ENCODE peak calls at places on chromosomes 7 and 10, in six cellular contexts. J, G, Z, N, R and U are unnamed samples.

GRCh38 chr10:113326160-113327111 is 226.4 kb upstream of the HABP2 start:
- DNase-seq in J (peak; percentile 70), N (peak; percentile 66), Z (no peak), G (no peak), R (peak; percentile 34), U (peak; percentile 5)

GRCh38 chr10:6409982-6410694 is 169.9 kb downstream of the PRKCQ start:
- DNase-seq in N (no peak), J (no peak), Z (no peak), R (no peak), G (no peak), U (no peak)

GRCh38 chr7:149666360-149666905 is 107.0 kb downstream of the ZNF467 start:
- DNase-seq in Z (no peak), R (no peak), G (no peak), N (no peak), J (no peak), U (no peak)

GRCh38 chr7:115338016-115338415 is 416.1 kb downstream of the MDFIC start:
- DNase-seq in G (no peak), J (no peak), Z (no peak), N (no peak), R (no peak), U (no peak)

GRCh38 chr10:108465871-108466641 is 1301.5 kb upstream of the SORCS1 start:
- DNase-seq in N (no peak), J (peak; percentile 65), G (peak; percentile 20), R (no peak), Z (peak; percentile 71), U (no peak)

GRCh38 chr10:45432700-45433472 is 58.9 kb downstream of the ALOX5 start:
- DNase-seq in J (no peak), R (no peak), G (no peak), Z (no peak), N (no peak), U (no peak)

GRCh38 chr10:83991986-83992753 is 147.1 kb upstream of the GHITM start:
- DNase-seq in Z (no peak), N (no peak), R (no peak), J (peak; percentile 78), G (peak; percentile 62), U (no peak)

GRCh38 chr7:47253650-47254080 is 328.2 kb downstream of the TNS3 start:
- DNase-seq in G (peak; percentile 26), R (no peak), Z (no peak), N (peak; percentile 31), J (peak; percentile 50), U (no peak)

GRCh38 chr7:22863156-22863899 is 40.7 kb upstream of the TOMM7 start:
- DNase-seq in R (no peak), J (no peak), N (no peak), G (no peak), Z (no peak), U (no peak)

GRCh38 chr7:28547115-28547514 is 134.8 kb downstream of the CREB5 start:
- DNase-seq in Z (no peak), G (no peak), N (no peak), J (no peak), R (no peak), U (no peak)

GRCh38 chr10:124129471-124129870 is 36.1 kb upstream of the CHST15 start:
- DNase-seq in G (no peak), J (no peak), N (no peak), R (no peak), Z (no peak), U (no peak)

GRCh38 chr7:130273081-130273699 is 6.5 kb downstream of the CPA2 start:
- DNase-seq in Z (no peak), R (no peak), J (peak; percentile 95), N (peak; percentile 31), G (peak; percentile 91), U (no peak)

GRCh38 chr7:25124485-25125136 is 449 bp downstream of the CYCS start:
- DNase-seq in G (peak; percentile 14), R (no peak), N (no peak), Z (no peak), J (peak; percentile 11), U (no peak)

GRCh38 chr7:898855-899681 is 22.7 kb downstream of the GET4 start:
- DNase-seq in Z (no peak), N (no peak), J (peak; percentile 31), R (no peak), G (no peak), U (no peak)

GRCh38 chr10:14330390-14331071 is at the start of gene FRMD4A:
- DNase-seq in G (peak; percentile 5), J (no peak), R (no peak), Z (no peak), N (no peak), U (no peak)

GRCh38 chr10:60816624-60817023 is 38.3 kb downstream of the CDK1 start:
- DNase-seq in N (no peak), J (peak; percentile 81), Z (peak; percentile 32), R (peak; percentile 87), G (peak; percentile 82), U (peak; percentile 51)

GRCh38 chr7:112422842-112423496 is 27.3 kb upstream of the IFRD1 start:
- DNase-seq in N (peak; percentile 77), J (peak; percentile 65), Z (peak; percentile 90), G (peak; percentile 12), R (peak; percentile 91), U (peak; percentile 4)

GRCh38 chr7:80779456-80779855 is 139.4 kb downstream of the SEMA3C start:
- DNase-seq in G (no peak), J (no peak), N (no peak), R (no peak), Z (no peak), U (no peak)

GRCh38 chr10:101047961-101048892 is 13.6 kb upstream of the KAZALD1 start:
- DNase-seq in G (no peak), Z (no peak), R (no peak), N (no peak), J (peak; percentile 57), U (no peak)

GRCh38 chr10:55470840-55471239 is 669.8 kb upstream of the PCDH15 start:
- DNase-seq in R (no peak), N (no peak), J (no peak), G (no peak), Z (no peak), U (no peak)

GRCh38 chr7:20141666-20142065 is 75.5 kb downstream of the MACC1 start:
- DNase-seq in J (no peak), Z (no peak), G (no peak), N (no peak), R (peak; percentile 62), U (no peak)

GRCh38 chr7:123637203-123637602 is 18.5 kb upstream of the LMOD2 start:
- DNase-seq in N (no peak), Z (no peak), R (no peak), G (peak; percentile 42), J (no peak), U (no peak)

GRCh38 chr10:78543749-78544446 is 510.2 kb downstream of the RPS24 start:
- DNase-seq in N (no peak), Z (peak; percentile 41), R (peak; percentile 97), J (peak; percentile 38), G (peak; percentile 66), U (no peak)

GRCh38 chr10:121552746-121553145 is 45.5 kb downstream of the FGFR2 start:
- DNase-seq in R (no peak), N (no peak), Z (no peak), J (no peak), G (no peak), U (no peak)

GRCh38 chr7:134691820-134692705 is 45.4 kb downstream of the BPGM start:
- DNase-seq in G (no peak), J (no peak), Z (no peak), R (peak; percentile 72), N (no peak), U (no peak)

GRCh38 chr7:90594791-90595317 is 1.3 kb upstream of the CDK14 start:
- DNase-seq in J (peak; percentile 54), R (peak; percentile 81), N (peak; percentile 37), G (no peak), Z (no peak), U (no peak)

GRCh38 chr10:133131754-133132710 is 28.0 kb upstream of the KNDC1 start:
- DNase-seq in J (no peak), N (no peak), Z (peak; percentile 20), G (no peak), R (no peak), U (no peak)

GRCh38 chr10:30029890-30030261 is 29.5 kb downstream of the JCAD start:
- DNase-seq in J (no peak), R (no peak), G (no peak), N (no peak), Z (no peak), U (no peak)

GRCh38 chr7:42224391-42225003 is 12.5 kb downstream of the GLI3 start:
- DNase-seq in Z (no peak), J (peak; percentile 52), N (no peak), G (no peak), R (no peak), U (no peak)
- H3K4me3 ChIP-seq in Z (no peak overlapping the region), J (no peak overlapping the region), N (no peak overlapping the region), G (no peak overlapping the region), R (no peak overlapping the region), U (no peak overlapping the region)

GRCh38 chr7:39746162-39746782 is 122.9 kb downstream of the RALA start:
- DNase-seq in N (no peak), R (peak; percentile 70), G (peak; percentile 76), Z (peak; percentile 80), J (peak; percentile 83), U (no peak)

GRCh38 chr7:39741942-39742623 is 118.7 kb downstream of the RALA start:
- DNase-seq in N (no peak), G (peak; percentile 49), Z (no peak), R (no peak), J (peak; percentile 78), U (no peak)

GRCh38 chr7:39745320-39745719 is 121.9 kb downstream of the RALA start:
- DNase-seq in J (no peak), G (no peak), R (no peak), N (no peak), Z (no peak), U (no peak)

GRCh38 chr7:39749177-39749576 is 125.8 kb downstream of the RALA start:
- DNase-seq in R (peak; percentile 16), J (no peak), G (no peak), N (no peak), Z (no peak), U (no peak)

GRCh38 chr7:39744620-39745019 is 121.2 kb downstream of the RALA start:
- DNase-seq in G (no peak), J (no peak), N (no peak), Z (no peak), R (no peak), U (no peak)
- TF ChIP-seq CTCF in G (no peak), J (no peak), N (no peak), Z (no peak), R (no peak), U (no peak)

GRCh38 chr7:74269757-74270277 is 15.6 kb upstream of the RFC2 start:
- DNase-seq in N (no peak), J (peak; percentile 67), Z (peak; percentile 65), G (peak; percentile 68), R (peak; percentile 74), U (peak; percentile 80)
- H3K4me3 ChIP-seq in N (peak overlapping the region; percentile 33), J (peak overlapping the region; percentile 67), Z (peak overlapping the region; percentile 62), G (peak overlapping the region; percentile 72), R (peak overlapping the region; percentile 40), U (peak overlapping the region; percentile 38)

GRCh38 chr7:156969972-156970420 is 20.5 kb downstream of the NOM1 start:
- DNase-seq in J (no peak), R (no peak), G (no peak), Z (no peak), N (no peak), U (no peak)
- TF ChIP-seq CTCF in J (peak; percentile 52), R (no peak), G (no peak), Z (peak; percentile 13), N (no peak), U (peak; percentile 23)